ENCODE peak calls at places on chromosomes 12 and 14, in seven cellular contexts. G is lower lobe of right lung, F is testis, I is esophagus squamous epithelium, W is epithelial cell of prostate, Z is fibroblast of lung, V is heart right ventricle. M is an unnamed sample.

GRCh38 chr14:57632649-57633048 is 139.0 kb upstream of the CCDC198 start:
- DNase-seq in G (no peak), V (no peak), W (no peak), F (no peak), I (no peak), Z (no peak), M (no peak)

GRCh38 chr12:126742326-126742725 is 1524.6 kb upstream of the TMEM132C start:
- DNase-seq in Z (no peak), I (no peak), W (no peak), G (no peak), F (no peak), V (no peak), M (no peak)

GRCh38 chr12:120971299-120972180 is 6.8 kb upstream of the HNF1A start:
- DNase-seq in V (no peak), G (peak; percentile 22), W (no peak), I (no peak), F (peak; percentile 42), Z (peak; percentile 70), M (no peak)

GRCh38 chr12:10715491-10715890 is 7.6 kb downstream of the YBX3 start:
- DNase-seq in V (no peak), F (no peak), I (no peak), W (no peak), G (no peak), Z (no peak), M (no peak)

GRCh38 chr14:34051966-34052657 is 101.2 kb upstream of the EGLN3 start:
- DNase-seq in F (no peak), I (no peak), V (no peak), Z (peak; percentile 12), W (peak; percentile 87), G (no peak), M (peak; percentile 24)

GRCh38 chr14:22088614-22089359 is 415.2 kb upstream of the OR4E1 start:
- DNase-seq in G (no peak), W (no peak), F (no peak), Z (peak; percentile 51), I (no peak), V (no peak), M (no peak)

GRCh38 chr12:28415755-28416154 is 225.5 kb downstream of the CCDC91 start:
- DNase-seq in Z (peak; percentile 70), I (no peak), W (peak; percentile 0), G (no peak), V (no peak), F (no peak), M (no peak)

GRCh38 chr14:61596985-61597384 is 98.3 kb upstream of the HIF1A start:
- DNase-seq in F (no peak), I (no peak), V (no peak), W (no peak), G (no peak), Z (no peak), M (no peak)

GRCh38 chr12:127121494-127122070 is 1145.4 kb upstream of the TMEM132C start:
- DNase-seq in Z (no peak), I (no peak), V (no peak), W (no peak), F (no peak), G (no peak), M (no peak)

GRCh38 chr12:55972906-55973597 is 826 bp upstream of the RAB5B start:
- DNase-seq in G (no peak), I (no peak), V (no peak), F (no peak), Z (peak; percentile 59), W (no peak), M (no peak)

GRCh38 chr14:75705014-75705413 is 44.0 kb downstream of the TTLL5 start:
- DNase-seq in I (no peak), Z (peak; percentile 42), V (no peak), F (no peak), G (no peak), W (no peak), M (no peak)

GRCh38 chr14:34699873-34700621 is 14.3 kb downstream of the CFL2 start:
- DNase-seq in G (no peak), V (no peak), I (no peak), W (peak; percentile 53), Z (peak; percentile 91), F (no peak), M (no peak)

GRCh38 chr14:58739674-58740073 is 101.9 kb downstream of the DACT1 start:
- DNase-seq in F (no peak), I (no peak), Z (no peak), V (no peak), W (no peak), G (no peak), M (no peak)

GRCh38 chr12:12612403-12612802 is 727 bp downstream of the CREBL2 start:
- DNase-seq in F (no peak), Z (peak; percentile 64), W (no peak), G (no peak), I (no peak), V (no peak), M (no peak)

GRCh38 chr14:70753518-70753953 is 55.8 kb downstream of the MAP3K9 start:
- DNase-seq in F (no peak), V (no peak), G (peak; percentile 58), Z (no peak), I (no peak), W (no peak), M (no peak)

GRCh38 chr14:62216121-62216520 is 453.9 kb downstream of the SNAPC1 start:
- DNase-seq in V (no peak), Z (no peak), I (no peak), W (no peak), G (no peak), F (no peak), M (no peak)

GRCh38 chr12:75862692-75863471 is 168.7 kb downstream of the PHLDA1 start:
- DNase-seq in Z (peak; percentile 70), V (no peak), F (no peak), G (no peak), I (no peak), W (peak; percentile 81), M (no peak)

GRCh38 chr12:92224685-92225331 is 79.2 kb upstream of the BTG1 start:
- DNase-seq in W (peak; percentile 69), Z (peak; percentile 65), F (no peak), V (no peak), G (no peak), I (no peak), M (no peak)

GRCh38 chr12:112297188-112297587 is 85.0 kb downstream of the HECTD4 start:
- DNase-seq in Z (no peak), W (no peak), V (no peak), I (no peak), G (no peak), F (no peak), M (no peak)

DNA sequence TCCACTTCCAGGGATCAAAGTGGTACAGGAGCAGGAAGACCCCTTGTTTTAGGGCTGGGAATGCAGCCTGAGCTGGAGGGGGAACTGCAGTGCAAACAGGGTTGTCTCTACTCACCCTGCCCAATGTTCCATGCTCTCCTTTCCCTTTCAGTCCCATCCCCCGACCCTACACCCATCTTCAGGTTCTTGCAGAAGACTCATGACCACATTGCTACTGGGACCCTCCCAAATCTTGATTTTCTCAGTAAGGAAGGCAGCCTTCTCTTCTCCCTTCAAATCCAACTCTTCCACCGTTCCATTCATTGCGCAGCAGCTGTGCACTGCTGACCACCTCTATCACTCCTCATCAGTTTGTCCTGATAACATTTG is 1.9 kb downstream of the SERPINA11 start:
- DNase-seq in Z (no peak), F (no peak), G (no peak), I (no peak), W (no peak), V (no peak), M (no peak)
- H3K27ac ChIP-seq in Z (no peak overlapping the region), F (no peak overlapping the region), G (no peak overlapping the region), I (no peak overlapping the region), W (no peak overlapping the region), V (no peak overlapping the region), M (no peak overlapping the region)

DNA sequence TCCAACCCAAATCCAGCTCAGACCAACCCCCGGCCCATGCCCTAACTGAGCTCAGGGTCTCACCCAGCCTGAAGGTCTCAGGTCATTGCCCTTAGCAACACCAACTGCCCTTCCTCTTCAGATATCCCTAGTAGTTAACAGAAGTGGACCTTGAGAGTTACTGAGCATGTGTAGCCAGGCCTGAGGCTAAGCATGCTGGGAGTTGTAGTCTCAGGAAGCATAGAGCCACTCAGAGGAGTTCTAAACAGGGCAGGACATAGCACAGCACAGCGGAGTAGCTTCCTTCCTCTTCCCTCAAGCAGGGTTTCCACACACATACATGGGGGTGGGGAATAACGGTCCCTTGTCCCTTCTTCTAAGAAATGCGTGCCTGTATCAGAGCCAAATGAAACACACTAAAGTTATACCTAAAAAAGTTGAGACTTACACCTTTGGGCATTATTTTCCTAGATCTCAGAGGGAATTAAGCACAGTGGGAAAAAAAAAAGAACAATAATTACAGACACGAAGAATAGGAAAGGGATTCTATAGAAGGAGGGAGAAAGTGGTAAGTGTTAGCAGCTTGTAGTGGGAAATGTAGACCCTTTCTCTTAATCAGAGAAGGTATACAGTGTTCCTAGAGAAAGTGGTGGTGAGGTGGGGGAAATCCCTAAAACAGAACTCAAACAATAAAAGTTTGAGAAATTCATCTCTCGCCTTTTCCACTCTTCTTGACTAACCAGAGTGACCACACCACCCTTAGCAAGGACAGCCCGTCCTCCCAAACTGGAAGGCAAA is 4.4 kb downstream of the KMT2D start:
- DNase-seq in W (no peak), Z (peak; percentile 77), F (peak; percentile 85), I (peak; percentile 23), G (peak; percentile 74), V (no peak), M (no peak)
- H3K27ac ChIP-seq in W (no peak overlapping the region), Z (no peak overlapping the region), F (peak overlapping the region; percentile 64), I (peak overlapping the region; percentile 47), G (peak overlapping the region; percentile 98), V (peak overlapping the region; percentile 99), M (peak overlapping the region; percentile 95)

GRCh38 chr12:46944771-46945170 is 119.0 kb upstream of the SLC38A4 start:
- DNase-seq in I (no peak), V (no peak), F (no peak), Z (no peak), G (no peak), W (no peak), M (no peak)

GRCh38 chr12:46944104-46944503 is 118.3 kb upstream of the SLC38A4 start:
- DNase-seq in G (no peak), W (no peak), I (no peak), V (no peak), F (peak; percentile 47), Z (peak; percentile 67), M (no peak)

GRCh38 chr12:46941981-46942380 is 116.2 kb upstream of the SLC38A4 start:
- DNase-seq in Z (no peak), I (no peak), F (no peak), G (no peak), V (no peak), W (no peak), M (no peak)

GRCh38 chr12:46945591-46945990 is 119.8 kb upstream of the SLC38A4 start:
- DNase-seq in F (no peak), Z (no peak), I (no peak), V (no peak), W (no peak), G (no peak), M (no peak)

DNA sequence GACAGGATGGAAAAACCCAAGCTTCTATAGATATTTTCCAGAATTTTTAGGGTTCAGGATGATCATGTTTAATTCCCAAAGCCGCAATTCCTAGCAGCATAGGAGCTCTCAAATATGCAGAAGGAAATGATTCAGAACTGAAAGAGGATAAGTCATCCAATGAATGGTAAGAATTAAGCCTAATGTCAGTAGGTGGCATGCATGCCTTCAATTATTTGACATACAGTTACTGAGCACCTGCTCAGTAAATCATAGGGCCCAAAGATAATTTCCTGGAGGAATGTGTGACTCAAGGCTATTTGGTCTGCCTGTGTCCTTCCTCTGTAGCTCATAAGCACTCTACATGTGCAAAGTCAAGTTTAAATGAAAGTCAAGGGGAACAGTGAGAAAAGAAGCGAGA is 116.8 kb upstream of the SLC38A4 start:
- DNase-seq in I (no peak), G (no peak), W (no peak), Z (no peak), F (no peak), V (no peak), M (no peak)
- H3K27ac ChIP-seq in I (no peak overlapping the region), G (no peak overlapping the region), W (peak overlapping the region; percentile 47), Z (no peak overlapping the region), F (no peak overlapping the region), V (no peak overlapping the region), M (no peak overlapping the region)

GRCh38 chr12:69783365-69783764 is 41.7 kb upstream of the MYRFL start:
- DNase-seq in I (no peak), V (no peak), G (no peak), Z (no peak), F (no peak), W (no peak), M (no peak)
- H3K27ac ChIP-seq in I (no peak overlapping the region), V (no peak overlapping the region), G (no peak overlapping the region), Z (no peak overlapping the region), F (no peak overlapping the region), W (no peak overlapping the region), M (no peak overlapping the region)